ENCODE peak calls at places on chromosomes 1 and 21, in seven cellular contexts. J is heart left ventricle, A is colonic mucosa, H is suprapubic skin, U is endothelial cell of umbilical vein, P is GM12878, F is stomach. N is an unnamed sample.

GRCh38 chr1:156860113-156860638 is 489 bp upstream of the NTRK1 start:
- DNase-seq in J (peak; percentile 30), A (peak; percentile 49), H (no peak), U (peak; percentile 40), P (no peak), F (peak; percentile 40), N (no peak)

GRCh38 chr21:34613679-34614442 is 1.1 kb downstream of the RCAN1 start:
- DNase-seq in J (no peak), A (no peak), H (no peak), U (peak; percentile 18), P (no peak), F (no peak), N (peak; percentile 25)

GRCh38 chr1:53442297-53442696 is 16.9 kb upstream of the DMRTB1 start:
- DNase-seq in J (no peak), A (no peak), H (no peak), U (no peak), P (no peak), F (no peak), N (no peak)

GRCh38 chr1:201756411-201756810 is 72.5 kb upstream of the IPO9 start:
- DNase-seq in J (no peak), A (no peak), H (no peak), U (no peak), P (no peak), F (no peak), N (no peak)

GRCh38 chr1:184701821-184702220 is 52.8 kb downstream of the EDEM3 start:
- DNase-seq in J (no peak), A (no peak), H (no peak), U (no peak), P (no peak), F (no peak), N (no peak)

GRCh38 chr1:40450491-40451237 is 388 bp downstream of the ZFP69B start:
- DNase-seq in J (peak; percentile 8), A (peak; percentile 23), H (no peak), U (peak; percentile 67), P (peak; percentile 68), F (peak; percentile 31), N (peak; percentile 10)

GRCh38 chr1:87717167-87717670 is 388.5 kb downstream of the LMO4 start:
- DNase-seq in J (no peak), A (no peak), H (no peak), U (no peak), P (no peak), F (no peak), N (no peak)

GRCh38 chr1:39159224-39160036 is 45.1 kb upstream of the MACF1 start:
- DNase-seq in J (no peak), A (peak; percentile 55), H (no peak), U (peak; percentile 90), P (no peak), F (peak; percentile 52), N (peak; percentile 48)

GRCh38 chr1:72439036-72439435 is 156.7 kb upstream of the NEGR1 start:
- DNase-seq in J (no peak), A (no peak), H (no peak), U (peak; percentile 19), P (no peak), F (no peak), N (no peak)

GRCh38 chr1:183272390-183272801 is 86.3 kb downstream of the LAMC2 start:
- DNase-seq in J (no peak), A (no peak), H (no peak), U (peak; percentile 59), P (no peak), F (no peak), N (no peak)

GRCh38 chr21:34700605-34701004 is 31.8 kb downstream of the CLIC6 start:
- DNase-seq in J (no peak), A (no peak), H (no peak), U (no peak), P (no peak), F (no peak), N (no peak)

GRCh38 chr1:175841613-175842234 is 98.3 kb upstream of the TNR start:
- DNase-seq in J (no peak), A (no peak), H (no peak), U (no peak), P (no peak), F (no peak), N (no peak)

GRCh38 chr1:206713070-206713469 is 28.4 kb downstream of the MAPKAPK2 start:
- DNase-seq in J (no peak), A (no peak), H (no peak), U (no peak), P (no peak), F (no peak), N (no peak)

GRCh38 chr1:145845144-145845513 is 301 bp upstream of the NUDT17 start:
- DNase-seq in J (no peak), A (no peak), H (no peak), U (no peak), P (peak; percentile 79), F (no peak), N (no peak)

GRCh38 chr1:43868741-43869067 is 64.9 kb upstream of the ARTN start:
- DNase-seq in J (peak; percentile 86), A (no peak), H (no peak), U (peak; percentile 11), P (no peak), F (no peak), N (no peak)

GRCh38 chr1:246527402-246528088 is 20.5 kb upstream of the SMYD3 start:
- DNase-seq in J (no peak), A (no peak), H (no peak), U (no peak), P (no peak), F (no peak), N (no peak)

GRCh38 chr1:214022229-214022791 is 34.5 kb downstream of the PROX1 start:
- DNase-seq in J (no peak), A (no peak), H (no peak), U (no peak), P (no peak), F (no peak), N (no peak)

GRCh38 chr1:36223373-36223995 is 759 bp upstream of the THRAP3 start:
- DNase-seq in J (peak; percentile 16), A (peak; percentile 48), H (no peak), U (peak; percentile 68), P (peak; percentile 39), F (no peak), N (peak; percentile 48)

GRCh38 chr1:25474439-25475047 is 43.8 kb downstream of the MACO1 start:
- DNase-seq in J (no peak), A (no peak), H (no peak), U (no peak), P (no peak), F (no peak), N (no peak)

DNA sequence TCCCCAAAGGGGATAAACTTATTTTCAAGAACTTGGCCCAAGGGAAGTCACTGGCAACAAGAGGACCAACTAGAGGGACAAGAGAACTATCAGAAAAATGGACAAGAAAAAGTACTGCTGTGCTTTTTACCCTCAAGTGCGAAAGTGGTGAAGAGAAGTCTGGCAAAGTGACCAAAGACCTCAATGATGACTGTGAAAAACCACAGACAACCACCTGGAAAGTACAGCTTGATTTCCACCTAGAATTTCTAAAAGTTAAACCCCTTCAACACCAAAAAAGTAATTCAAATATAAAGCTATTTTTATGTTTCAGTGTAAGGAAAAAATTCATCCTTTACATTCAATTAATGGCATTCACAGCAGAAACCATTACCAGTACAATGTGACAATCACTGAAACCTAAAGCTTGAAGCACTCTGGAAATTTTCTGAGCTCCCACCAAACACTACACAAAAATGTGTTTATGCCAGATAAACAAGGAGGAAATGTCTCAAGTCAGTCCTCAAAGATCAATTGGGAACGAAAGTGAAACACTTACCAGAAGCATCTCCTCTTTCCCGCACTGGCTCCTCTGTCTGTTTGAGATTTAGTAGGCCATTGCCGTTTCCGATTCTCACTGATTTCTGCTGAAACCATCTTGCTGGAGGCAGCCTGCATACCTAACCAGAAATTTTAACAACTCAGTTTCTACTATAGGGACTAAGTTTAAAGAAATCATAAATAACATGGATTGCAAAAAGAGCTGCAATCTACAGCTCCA is 8.3 kb downstream of the SDE2 start:
- DNase-seq in J (no peak), A (no peak), H (no peak), U (no peak), P (no peak), F (no peak), N (no peak)
- H3K4me3 ChIP-seq in J (no peak overlapping the region), A (no peak overlapping the region), H (no peak overlapping the region), U (no peak overlapping the region), P (peak overlapping the region; percentile 33), F (no peak overlapping the region), N (no peak overlapping the region)

GRCh38 chr1:210024282-210024681 is 86.3 kb downstream of the SYT14 start:
- DNase-seq in J (no peak), A (no peak), H (no peak), U (no peak), P (no peak), F (no peak), N (no peak)

GRCh38 chr1:210022044-210022443 is 84.0 kb downstream of the SYT14 start:
- DNase-seq in J (no peak), A (no peak), H (no peak), U (no peak), P (no peak), F (no peak), N (no peak)

GRCh38 chr1:210025870-210026269 is 87.9 kb downstream of the SYT14 start:
- DNase-seq in J (no peak), A (no peak), H (no peak), U (no peak), P (no peak), F (no peak), N (no peak)

GRCh38 chr1:210027994-210028393 is 90.0 kb downstream of the SYT14 start:
- DNase-seq in J (no peak), A (no peak), H (no peak), U (no peak), P (no peak), F (no peak), N (no peak)

GRCh38 chr1:210024996-210025395 is 87.0 kb downstream of the SYT14 start:
- DNase-seq in J (no peak), A (no peak), H (no peak), U (no peak), P (no peak), F (no peak), N (no peak)
- H3K4me1 ChIP-seq in J (no peaks in the 10 kb centered on the region), A (no peaks in the 10 kb centered on the region), H (no peaks in the 10 kb centered on the region), U (no peaks in the 10 kb centered on the region), P (no peaks in the 10 kb centered on the region), F (no peaks in the 10 kb centered on the region), N (no peaks in the 10 kb centered on the region)

DNA sequence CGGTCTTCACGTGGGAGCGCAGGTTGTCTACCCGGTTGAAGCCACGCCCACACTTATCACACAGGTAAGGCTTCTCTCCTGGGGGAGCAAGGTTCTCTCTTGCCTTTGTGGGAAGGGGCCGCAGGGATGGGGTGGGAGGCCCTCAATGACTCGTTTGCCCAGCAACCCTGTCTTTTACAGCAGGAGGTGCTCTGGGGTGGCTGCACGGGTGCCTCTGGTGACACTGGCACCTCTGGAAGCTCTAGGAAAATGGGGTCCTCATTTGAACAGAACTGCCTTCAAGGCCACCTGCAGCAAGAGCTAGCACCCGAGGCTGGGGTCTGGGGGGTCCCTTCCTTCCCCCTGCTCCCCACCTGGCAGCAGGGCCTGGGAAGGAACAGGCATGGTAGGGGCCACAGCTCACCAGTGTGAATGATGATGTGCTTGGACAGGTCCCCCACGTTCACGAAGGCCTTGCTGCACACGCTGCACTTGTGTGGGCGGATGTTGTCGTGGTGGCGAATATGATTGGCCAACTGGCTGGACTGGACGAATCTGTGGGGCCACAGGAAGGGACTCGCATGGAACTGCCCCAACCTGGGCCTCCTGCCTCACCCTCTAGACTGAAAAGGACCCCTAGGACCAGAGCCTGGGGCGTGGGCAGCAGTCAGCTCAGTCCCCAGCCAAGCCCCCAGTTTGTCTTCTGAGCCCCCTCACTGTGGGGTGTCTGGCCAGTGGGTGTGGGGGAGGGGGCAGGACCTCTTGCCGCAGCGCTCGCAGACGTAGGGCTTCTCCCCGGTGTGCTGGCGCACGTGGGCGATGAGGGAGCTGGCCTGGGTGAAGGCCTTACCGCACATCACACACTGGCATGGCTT is 33.0 kb downstream of the ZBTB17 start:
- DNase-seq in J (no peak), A (no peak), H (no peak), U (no peak), P (no peak), F (peak; percentile 18), N (no peak)
- H3K4me3 ChIP-seq in J (no peak overlapping the region), A (no peak overlapping the region), H (no peak overlapping the region), U (no peak overlapping the region), P (no peak overlapping the region), F (no peak overlapping the region), N (no peak overlapping the region)

GRCh38 chr1:27773732-27774445 is 870 bp downstream of the STX12 start:
- DNase-seq in J (no peak), A (no peak), H (no peak), U (peak; percentile 75), P (no peak), F (no peak), N (no peak)
- H3K4me1 ChIP-seq in J (peaks cover 6% of the 10 kb centered on the region), A (peaks cover 6% of the 10 kb centered on the region), H (peaks cover 37% of the 10 kb centered on the region), U (peaks cover 23% of the 10 kb centered on the region), P (peaks cover 6% of the 10 kb centered on the region), F (peaks cover 46% of the 10 kb centered on the region), N (peaks cover 13% of the 10 kb centered on the region)

N was measured in mucosa of descending colon.